ENCODE peak calls at places on chromosomes 3 and 15, in ten cellular contexts. K is astrocyte; P is cardiac muscle cell; U is mucosa of descending colon; X is endodermal cell; O is keratinocyte; T is CD8-positive, alpha-beta memory T cell; G is MG63; D is IMR-90; E is pancreas. A is an unnamed sample.
A peak's percentile ranks its signal among the peaks of the same experiment; 100 is the strongest.

GRCh38 chr15:49815937-49816336 is 195.1 kb downstream of the DTWD1 start:
- DNase-seq in G (peak; percentile 76), E (no peak), O (no peak), X (no peak), U (no peak), P (no peak), T (no peak), K (peak; percentile 97), D (peak; percentile 76), A (no peak)

GRCh38 chr15:65275728-65276126 is 11.0 kb downstream of the PARP16 start:
- DNase-seq in E (no peak), X (no peak), T (no peak), G (peak; percentile 15), O (no peak), U (no peak), P (no peak), D (peak; percentile 70), K (peak; percentile 47), A (no peak)

GRCh38 chr3:169430687-169431404 is 232.7 kb downstream of the MECOM start:
- DNase-seq in T (no peak), G (peak; percentile 34), E (no peak), X (no peak), P (no peak), D (peak; percentile 19), K (peak; percentile 62), O (peak; percentile 2), U (peak; percentile 9), A (no peak)

GRCh38 chr3:63912768-63913588 is 795 bp upstream of the SCAANT1 start:
- DNase-seq in O (no peak), T (peak; percentile 75), E (peak; percentile 80), G (peak; percentile 50), P (peak; percentile 22), U (peak; percentile 70), D (peak; percentile 78), K (peak; percentile 76), X (peak; percentile 76), A (peak; percentile 60)

GRCh38 chr3:31105438-31106077 is 211.1 kb upstream of the GADL1 start:
- DNase-seq in K (peak; percentile 99), E (no peak), X (no peak), T (no peak), D (peak; percentile 95), U (no peak), O (peak; percentile 89), G (peak; percentile 69), P (no peak), A (no peak)

GRCh38 chr3:29937185-29937584 is 656.3 kb downstream of the RBMS3 start:
- DNase-seq in U (no peak), K (peak; percentile 8), X (no peak), P (no peak), D (peak; percentile 66), E (no peak), G (no peak), T (no peak), O (peak; percentile 7), A (no peak)

GRCh38 chr3:194886836-194887235 is 201.2 kb downstream of the FAM43A start:
- DNase-seq in D (no peak), G (no peak), P (no peak), X (no peak), O (no peak), K (no peak), E (no peak), U (no peak), T (no peak), A (no peak)

GRCh38 chr3:66138336-66139234 is 82.2 kb upstream of the SLC25A26 start:
- DNase-seq in K (peak; percentile 48), T (no peak), U (peak; percentile 71), P (peak; percentile 80), D (peak; percentile 68), O (no peak), E (peak; percentile 25), X (peak; percentile 86), G (peak; percentile 45), A (peak; percentile 19)

GRCh38 chr3:136177876-136178275 is 18.3 kb downstream of the MSL2 start:
- DNase-seq in P (no peak), X (no peak), O (no peak), U (no peak), G (no peak), E (no peak), D (no peak), T (no peak), K (no peak), A (no peak)

GRCh38 chr3:117844676-117845075 is 1135.1 kb downstream of the TUSC7 start:
- DNase-seq in K (peak; percentile 45), U (no peak), D (peak; percentile 61), X (no peak), E (no peak), T (no peak), G (no peak), O (no peak), P (no peak), A (no peak)

GRCh38 chr3:53643757-53644156 is 149.3 kb downstream of the CACNA1D start:
- DNase-seq in D (no peak), P (peak; percentile 38), T (no peak), U (no peak), K (no peak), X (peak; percentile 72), O (no peak), E (no peak), G (no peak), A (no peak)
- H3K9me3 ChIP-seq in D (no peaks in the 10 kb centered on the region), P (no peaks in the 10 kb centered on the region), T (no peaks in the 10 kb centered on the region), U (no peaks in the 10 kb centered on the region), K (no peaks in the 10 kb centered on the region), X (no peaks in the 10 kb centered on the region), O (no peaks in the 10 kb centered on the region), E (no peaks in the 10 kb centered on the region), G (no peaks in the 10 kb centered on the region), A (no peaks in the 10 kb centered on the region)

GRCh38 chr15:95887666-95888480 is 442.6 kb upstream of the NR2F2 start:
- DNase-seq in P (no peak), O (no peak), G (no peak), D (peak; percentile 20), U (no peak), K (peak; percentile 4), T (no peak), E (no peak), X (no peak), A (no peak)

GRCh38 chr15:95880630-95881029 is 449.9 kb upstream of the NR2F2 start:
- DNase-seq in U (no peak), P (no peak), X (no peak), T (no peak), D (no peak), K (no peak), G (no peak), E (no peak), O (no peak), A (no peak)

GRCh38 chr15:95888762-95889161 is 441.7 kb upstream of the NR2F2 start:
- DNase-seq in X (no peak), O (no peak), G (no peak), E (no peak), D (no peak), T (no peak), P (no peak), U (no peak), K (no peak), A (no peak)

GRCh38 chr15:95883064-95883463 is 447.4 kb upstream of the NR2F2 start:
- DNase-seq in E (no peak), T (no peak), P (no peak), G (no peak), O (no peak), U (no peak), X (no peak), D (no peak), K (no peak), A (no peak)

GRCh38 chr15:95884276-95884675 is 446.2 kb upstream of the NR2F2 start:
- DNase-seq in O (no peak), G (no peak), K (peak; percentile 4), U (no peak), T (no peak), D (no peak), P (no peak), E (no peak), X (peak; percentile 63), A (no peak)
- H3K9me3 ChIP-seq in O (no peaks in the 10 kb centered on the region), G (no peaks in the 10 kb centered on the region), K (no peaks in the 10 kb centered on the region), U (no peaks in the 10 kb centered on the region), T (no peaks in the 10 kb centered on the region), D (no peaks in the 10 kb centered on the region), P (no peaks in the 10 kb centered on the region), E (no peaks in the 10 kb centered on the region), X (no peaks in the 10 kb centered on the region), A (no peaks in the 10 kb centered on the region)

GRCh38 chr3:172048599-172048998 is 9.2 kb downstream of the FNDC3B start:
- DNase-seq in X (no peak), G (no peak), O (no peak), U (no peak), E (no peak), K (no peak), T (no peak), P (no peak), D (no peak), A (no peak)
- H3K9me3 ChIP-seq in X (peaks cover 10% of the 10 kb centered on the region), G (no peaks in the 10 kb centered on the region), O (no peaks in the 10 kb centered on the region), U (no peaks in the 10 kb centered on the region), E (no peaks in the 10 kb centered on the region), K (no peaks in the 10 kb centered on the region), T (no peaks in the 10 kb centered on the region), P (no peaks in the 10 kb centered on the region), D (no peaks in the 10 kb centered on the region), A (no peaks in the 10 kb centered on the region)

GRCh38 chr3:160413613-160414248 is 14.3 kb downstream of the SMC4 start:
- DNase-seq in P (peak; percentile 76), T (peak; percentile 76), G (peak; percentile 59), X (peak; percentile 88), E (peak; percentile 48), O (peak; percentile 28), U (peak; percentile 74), D (peak; percentile 84), K (peak; percentile 63), A (no peak)

GRCh38 chr3:160412477-160412876 is 13.0 kb downstream of the SMC4 start:
- DNase-seq in D (no peak), K (no peak), X (no peak), G (no peak), T (no peak), E (no peak), P (no peak), U (no peak), O (no peak), A (no peak)

GRCh38 chr3:160417311-160417710 is 17.9 kb downstream of the SMC4 start:
- DNase-seq in K (no peak), E (no peak), T (no peak), G (no peak), U (no peak), X (no peak), P (no peak), O (no peak), D (no peak), A (no peak)
- H3K9me3 ChIP-seq in K (no peaks in the 10 kb centered on the region), E (no peaks in the 10 kb centered on the region), T (no peaks in the 10 kb centered on the region), G (no peaks in the 10 kb centered on the region), U (no peaks in the 10 kb centered on the region), X (no peaks in the 10 kb centered on the region), P (no peaks in the 10 kb centered on the region), O (no peaks in the 10 kb centered on the region), D (no peaks in the 10 kb centered on the region), A (no peaks in the 10 kb centered on the region)

A was measured in gastrocnemius medialis.